ENCODE peak calls at places on chromosome 22, in five cellular contexts. One of them, this sample, is unnamed.

GRCh38 chr22:20084547-20085413 is 4.7 kb downstream of the DGCR8 start:
- DNase-seq in stimulated activated CD8-positive, alpha-beta memory T cell treated with anti-CD3 and anti-CD28 coated beads, Interleukin-2, amount 100 ng/mL, for 1 hour: no peak
- DNase-seq in fibroblast of lung: peak
- DNase-seq in brain pericyte: no peak
- DNase-seq in NCI-H82: peak
- DNase-seq in this sample: no peak

GRCh38 chr22:19766506-19767426 is 6.2 kb downstream of the TBX1 start:
- DNase-seq in stimulated activated CD8-positive, alpha-beta memory T cell treated with anti-CD3 and anti-CD28 coated beads, Interleukin-2, amount 100 ng/mL, for 1 hour: peak
- DNase-seq in fibroblast of lung: no peak
- DNase-seq in brain pericyte: no peak
- DNase-seq in NCI-H82: no peak
- DNase-seq in this sample: no peak

GRCh38 chr22:35465109-35465701 is 65.3 kb downstream of the MCM5 start:
- DNase-seq in stimulated activated CD8-positive, alpha-beta memory T cell treated with anti-CD3 and anti-CD28 coated beads, Interleukin-2, amount 100 ng/mL, for 1 hour: no peak
- DNase-seq in fibroblast of lung: no peak
- DNase-seq in brain pericyte: no peak
- DNase-seq in NCI-H82: no peak
- DNase-seq in this sample: no peak

GRCh38 chr22:42228480-42228879 is 42.0 kb downstream of the TCF20 start:
- DNase-seq in stimulated activated CD8-positive, alpha-beta memory T cell treated with anti-CD3 and anti-CD28 coated beads, Interleukin-2, amount 100 ng/mL, for 1 hour: no peak
- DNase-seq in fibroblast of lung: peak
- DNase-seq in brain pericyte: no peak
- DNase-seq in NCI-H82: no peak
- DNase-seq in this sample: no peak

GRCh38 chr22:28442264-28442950 is 237.2 kb downstream of the TTC28 start:
- DNase-seq in stimulated activated CD8-positive, alpha-beta memory T cell treated with anti-CD3 and anti-CD28 coated beads, Interleukin-2, amount 100 ng/mL, for 1 hour: peak
- DNase-seq in fibroblast of lung: peak
- DNase-seq in brain pericyte: no peak
- DNase-seq in NCI-H82: peak
- DNase-seq in this sample: peak

GRCh38 chr22:46941958-46942815 is 179.7 kb downstream of the TBC1D22A start:
- DNase-seq in stimulated activated CD8-positive, alpha-beta memory T cell treated with anti-CD3 and anti-CD28 coated beads, Interleukin-2, amount 100 ng/mL, for 1 hour: no peak
- DNase-seq in fibroblast of lung: no peak
- DNase-seq in brain pericyte: no peak
- DNase-seq in NCI-H82: no peak
- DNase-seq in this sample: peak

GRCh38 chr22:19637405-19638281 is 76.7 kb upstream of the SEPTIN5 start:
- DNase-seq in stimulated activated CD8-positive, alpha-beta memory T cell treated with anti-CD3 and anti-CD28 coated beads, Interleukin-2, amount 100 ng/mL, for 1 hour: no peak
- DNase-seq in fibroblast of lung: no peak
- DNase-seq in brain pericyte: no peak
- DNase-seq in NCI-H82: no peak
- DNase-seq in this sample: no peak

GRCh38 chr22:21796863-21797262 is 61.3 kb upstream of the YPEL1 start:
- DNase-seq in stimulated activated CD8-positive, alpha-beta memory T cell treated with anti-CD3 and anti-CD28 coated beads, Interleukin-2, amount 100 ng/mL, for 1 hour: no peak
- DNase-seq in fibroblast of lung: no peak
- DNase-seq in brain pericyte: no peak
- DNase-seq in NCI-H82: peak
- DNase-seq in this sample: no peak

GRCh38 chr22:26669060-26669481 is 11.7 kb downstream of the MIAT start:
- DNase-seq in stimulated activated CD8-positive, alpha-beta memory T cell treated with anti-CD3 and anti-CD28 coated beads, Interleukin-2, amount 100 ng/mL, for 1 hour: no peak
- DNase-seq in fibroblast of lung: no peak
- DNase-seq in brain pericyte: no peak
- DNase-seq in NCI-H82: peak
- DNase-seq in this sample: no peak

GRCh38 chr22:43440556-43440955 is 28.7 kb downstream of the MPPED1 start:
- DNase-seq in stimulated activated CD8-positive, alpha-beta memory T cell treated with anti-CD3 and anti-CD28 coated beads, Interleukin-2, amount 100 ng/mL, for 1 hour: no peak
- DNase-seq in fibroblast of lung: no peak
- DNase-seq in brain pericyte: no peak
- DNase-seq in NCI-H82: no peak
- DNase-seq in this sample: no peak

GRCh38 chr22:41619979-41620645 is 731 bp downstream of the DESI1 start:
- DNase-seq in stimulated activated CD8-positive, alpha-beta memory T cell treated with anti-CD3 and anti-CD28 coated beads, Interleukin-2, amount 100 ng/mL, for 1 hour: no peak
- DNase-seq in fibroblast of lung: no peak
- DNase-seq in brain pericyte: no peak
- DNase-seq in NCI-H82: peak
- DNase-seq in this sample: no peak

GRCh38 chr22:45526768-45527360 is 24.2 kb downstream of the FBLN1 start:
- DNase-seq in stimulated activated CD8-positive, alpha-beta memory T cell treated with anti-CD3 and anti-CD28 coated beads, Interleukin-2, amount 100 ng/mL, for 1 hour: no peak
- DNase-seq in fibroblast of lung: peak
- DNase-seq in brain pericyte: no peak
- DNase-seq in NCI-H82: no peak
- DNase-seq in this sample: no peak

GRCh38 chr22:43109921-43110443 is 568 bp upstream of the BIK start:
- DNase-seq in stimulated activated CD8-positive, alpha-beta memory T cell treated with anti-CD3 and anti-CD28 coated beads, Interleukin-2, amount 100 ng/mL, for 1 hour: no peak
- DNase-seq in fibroblast of lung: no peak
- DNase-seq in brain pericyte: no peak
- DNase-seq in NCI-H82: no peak
- DNase-seq in this sample: no peak

GRCh38 chr22:40443675-40444482 is 73.5 kb downstream of the SGSM3 start:
- DNase-seq in stimulated activated CD8-positive, alpha-beta memory T cell treated with anti-CD3 and anti-CD28 coated beads, Interleukin-2, amount 100 ng/mL, for 1 hour: no peak
- DNase-seq in fibroblast of lung: no peak
- DNase-seq in brain pericyte: no peak
- DNase-seq in NCI-H82: no peak
- DNase-seq in this sample: no peak

GRCh38 chr22:19687561-19688300 is 26.6 kb upstream of the SEPTIN5 start:
- DNase-seq in stimulated activated CD8-positive, alpha-beta memory T cell treated with anti-CD3 and anti-CD28 coated beads, Interleukin-2, amount 100 ng/mL, for 1 hour: no peak
- DNase-seq in fibroblast of lung: no peak
- DNase-seq in brain pericyte: no peak
- DNase-seq in NCI-H82: no peak
- DNase-seq in this sample: no peak

GRCh38 chr22:35452351-35452781 is 52.4 kb downstream of the MCM5 start:
- DNase-seq in stimulated activated CD8-positive, alpha-beta memory T cell treated with anti-CD3 and anti-CD28 coated beads, Interleukin-2, amount 100 ng/mL, for 1 hour: no peak
- DNase-seq in fibroblast of lung: no peak
- DNase-seq in brain pericyte: no peak
- DNase-seq in NCI-H82: no peak
- DNase-seq in this sample: no peak

GRCh38 chr22:48926663-48927062 is 901.0 kb downstream of the BRD1 start:
- DNase-seq in stimulated activated CD8-positive, alpha-beta memory T cell treated with anti-CD3 and anti-CD28 coated beads, Interleukin-2, amount 100 ng/mL, for 1 hour: no peak
- DNase-seq in fibroblast of lung: no peak
- DNase-seq in brain pericyte: no peak
- DNase-seq in NCI-H82: no peak
- DNase-seq in this sample: no peak

This sample was measured in astrocyte of the cerebellum.